ENCODE peak calls at places on chromosome 7, in six cellular contexts. T, P, B, O, E and I are unnamed samples.

GRCh38 chr7:98174334-98175259 is 36.6 kb upstream of the BHLHA15 start:
- DNase-seq in E (no peak), P (no peak), O (no peak), B (no peak), T (no peak), I (no peak)

GRCh38 chr7:140924821-140925421 is at the start of gene BRAF:
- DNase-seq in T (peak; percentile 82), B (peak; percentile 88), P (peak; percentile 37), O (peak; percentile 82), E (peak; percentile 88), I (peak; percentile 37)

GRCh38 chr7:110645616-110646015 is 445.3 kb upstream of the LRRN3 start:
- DNase-seq in B (no peak), P (no peak), E (no peak), T (no peak), O (no peak), I (no peak)

GRCh38 chr7:29190349-29191045 is 4.1 kb upstream of the CHN2 start:
- DNase-seq in B (no peak), E (no peak), O (no peak), P (no peak), T (no peak), I (no peak)

GRCh38 chr7:94654764-94655561 is 970 bp downstream of the SGCE start:
- DNase-seq in O (no peak), B (no peak), T (peak; percentile 68), P (no peak), E (no peak), I (no peak)

GRCh38 chr7:27145167-27145883 is 1.8 kb upstream of the HOXA5 start:
- DNase-seq in E (no peak), P (no peak), O (no peak), B (no peak), T (peak; percentile 60), I (no peak)

GRCh38 chr7:68238204-68238805 is 1241.7 kb downstream of the TYW1 start:
- DNase-seq in O (no peak), P (no peak), B (no peak), E (no peak), T (no peak), I (no peak)

GRCh38 chr7:111510584-111511378 is 51.5 kb downstream of the IMMP2L start:
- DNase-seq in O (no peak), T (no peak), B (no peak), E (no peak), P (no peak), I (no peak)

GRCh38 chr7:157002819-157003421 is 7.5 kb downstream of the MNX1 start:
- DNase-seq in P (no peak), B (no peak), T (no peak), O (no peak), E (no peak), I (peak; percentile 7)

GRCh38 chr7:35802102-35802466 is 1.2 kb downstream of the SEPTIN7 start:
- DNase-seq in O (no peak), T (no peak), B (no peak), P (no peak), E (no peak), I (no peak)
- TF ChIP-seq CTCF in O (no peak), T (no peak), B (no peak), P (no peak), E (no peak), I (no peak)

GRCh38 chr7:130429019-130429418 is 11.8 kb downstream of the CEP41 start:
- DNase-seq in T (no peak), B (no peak), P (no peak), O (no peak), E (no peak), I (no peak)
- TF ChIP-seq CTCF in T (no peak), B (no peak), P (no peak), O (no peak), E (no peak), I (no peak)

GRCh38 chr7:34845666-34846361 is 187.8 kb downstream of the NPSR1 start:
- DNase-seq in P (no peak), E (no peak), O (no peak), B (no peak), T (peak; percentile 30), I (no peak)
- TF ChIP-seq CTCF in P (no peak), E (no peak), O (no peak), B (no peak), T (no peak), I (no peak)

DNA sequence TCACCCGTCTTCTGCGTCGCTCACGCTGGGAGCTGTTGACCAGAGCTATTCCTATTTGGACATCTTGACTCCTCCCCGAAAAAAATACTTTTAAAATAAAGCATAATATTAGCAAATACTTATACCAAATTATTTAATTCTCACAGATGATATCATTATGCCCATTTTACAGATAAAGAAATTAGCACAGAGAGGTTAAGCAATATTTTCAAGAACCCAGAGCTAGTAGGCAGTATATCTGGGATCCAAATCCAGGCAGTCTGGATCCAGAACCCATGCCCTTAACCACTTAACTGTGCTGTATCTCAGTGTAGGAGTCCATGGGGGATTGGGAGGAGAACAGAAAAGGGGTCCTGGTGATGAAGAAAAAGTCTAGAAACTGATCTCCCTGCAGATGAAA is 6.1 kb downstream of the IQUB start:
- DNase-seq in O (no peak), P (no peak), B (no peak), E (no peak), T (no peak), I (no peak)
- TF ChIP-seq CTCF in O (no peak), P (no peak), B (no peak), E (no peak), T (no peak), I (no peak)

GRCh38 chr7:30744075-30744417 is 7.9 kb upstream of the INMT start:
- DNase-seq in T (no peak), P (no peak), O (no peak), E (peak; percentile 10), B (no peak), I (no peak)

GRCh38 chr7:30745251-30745650 is 6.7 kb upstream of the INMT start:
- DNase-seq in T (no peak), P (no peak), O (no peak), E (no peak), B (no peak), I (no peak)

GRCh38 chr7:30740417-30741181 is 11.3 kb upstream of the INMT start:
- DNase-seq in E (peak; percentile 77), P (peak; percentile 23), B (peak; percentile 69), O (peak; percentile 63), T (peak; percentile 38), I (peak; percentile 92)

GRCh38 chr7:30741289-30741688 is 10.6 kb upstream of the INMT start:
- DNase-seq in P (no peak), T (no peak), E (no peak), O (no peak), B (no peak), I (no peak)

DNA sequence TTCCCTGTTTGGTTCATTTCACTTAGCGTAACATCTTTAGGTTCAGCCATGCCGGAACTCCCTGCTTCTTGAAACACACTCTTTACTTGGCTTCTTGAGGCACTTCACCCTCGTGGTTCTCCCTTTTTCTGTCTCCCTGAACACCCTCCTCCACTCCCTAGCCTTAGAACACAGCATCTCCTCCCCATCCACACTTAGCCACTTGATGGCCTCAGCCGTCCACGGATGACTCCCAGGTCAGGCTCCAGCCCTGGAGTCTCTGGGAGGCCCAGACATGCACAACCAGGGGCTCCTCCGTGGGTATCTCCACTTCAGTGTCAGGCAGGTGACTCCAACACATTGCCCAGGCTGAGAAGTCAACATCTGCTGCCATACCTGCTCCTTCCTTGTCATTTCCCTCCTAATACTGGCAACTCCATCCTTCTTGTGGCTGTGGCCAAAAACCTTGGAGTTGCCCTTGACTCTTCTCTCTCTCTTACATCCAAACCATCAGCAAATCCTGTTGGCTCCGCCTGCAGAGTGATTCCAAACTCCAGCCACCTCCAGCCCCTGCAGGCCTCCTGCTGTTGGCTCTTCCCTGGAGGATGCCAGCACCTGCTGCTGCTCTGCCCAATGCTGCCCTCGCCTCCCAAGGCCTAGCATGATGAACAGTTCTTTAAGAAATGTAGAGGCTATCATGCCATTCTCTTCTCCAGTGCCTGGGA is 8.4 kb upstream of the INMT start:
- DNase-seq in O (no peak), P (no peak), T (peak; percentile 25), B (no peak), E (no peak), I (no peak)
- TF ChIP-seq CTCF in O (no peak), P (peak; percentile 54), T (peak; percentile 39), B (no peak), E (peak; percentile 27), I (no peak)

DNA sequence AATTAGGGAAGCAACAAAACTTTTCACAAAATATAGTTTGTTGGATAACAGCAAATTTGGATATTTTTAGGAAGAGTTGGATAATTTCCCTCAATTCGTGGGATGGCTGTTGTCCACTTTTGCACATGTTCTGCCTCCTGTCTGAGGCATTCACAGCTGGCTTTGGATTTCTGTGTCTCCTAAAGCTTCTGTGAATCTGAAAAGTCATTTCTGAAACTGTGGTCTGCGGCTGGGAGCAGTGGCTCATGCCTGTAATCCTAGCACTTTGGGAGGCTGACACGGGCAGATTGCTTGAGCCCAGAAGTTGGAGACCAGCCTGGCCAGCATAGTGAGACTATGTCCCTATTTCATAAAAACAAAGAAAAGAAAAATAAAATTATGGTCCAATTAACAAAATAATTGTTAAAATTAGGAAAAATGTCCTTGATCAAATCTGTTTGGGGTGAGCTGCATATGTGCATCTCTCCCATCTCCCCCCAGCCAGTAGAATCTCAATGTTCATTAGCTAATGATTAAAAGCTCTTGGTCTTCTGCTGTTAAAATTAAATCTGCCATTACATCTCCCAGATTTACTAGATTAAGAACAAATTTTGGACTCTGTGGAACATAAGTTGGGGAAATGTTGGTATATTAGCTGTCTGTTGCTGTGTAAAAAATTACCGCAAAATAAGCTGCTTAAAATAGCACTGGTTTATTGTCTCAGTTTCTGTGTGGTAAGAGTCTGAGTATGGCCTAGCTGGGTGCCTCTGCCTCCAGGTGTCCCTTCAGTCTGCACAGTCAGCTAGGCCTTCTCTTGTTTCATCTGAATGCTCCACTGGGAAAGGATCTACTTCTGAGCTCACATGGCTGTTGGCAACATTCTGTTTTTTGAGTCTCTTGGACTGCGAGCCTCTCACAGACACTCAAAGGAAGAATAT is 332.0 kb upstream of the FZD1 start:
- DNase-seq in T (no peak), P (peak; percentile 11), B (no peak), E (no peak), O (no peak), I (peak; percentile 21)
- TF ChIP-seq CTCF in T (no peak), P (no peak), B (no peak), E (no peak), O (no peak), I (no peak)

GRCh38 chr7:142412551-142413193 is 154.8 kb upstream of the PRSS58 start:
- DNase-seq in B (peak; percentile 37), T (peak; percentile 61), O (no peak), E (peak; percentile 71), P (peak; percentile 20), I (no peak)
- TF ChIP-seq CTCF in B (peak; percentile 68), T (peak; percentile 75), O (peak; percentile 5), E (peak; percentile 91), P (peak; percentile 86), I (peak; percentile 34)

GRCh38 chr7:135799881-135800280 is 51.3 kb upstream of the FAM180A start:
- DNase-seq in O (no peak), P (no peak), T (no peak), B (no peak), E (no peak), I (no peak)
- TF ChIP-seq CTCF in O (no peak), P (no peak), T (no peak), B (no peak), E (peak; percentile 11), I (no peak)

GRCh38 chr7:30596043-30596641 is 1.5 kb downstream of the GARS1 start:
- DNase-seq in E (peak; percentile 47), P (no peak), O (no peak), B (no peak), T (peak; percentile 33), I (no peak)
- TF ChIP-seq CTCF in E (no peak), P (no peak), O (no peak), B (no peak), T (peak; percentile 9), I (no peak)